ENCODE peak calls at places on chromosomes 12 and 14, in four cellular contexts. E is M059J, B is NCI-H446 treated with DMSO at 0.1 percent for 48 hours, M is RPMI7951. S is an unnamed sample.

GRCh38 chr14:59454131-59454530 is 11.0 kb downstream of the GPR135 start:
- DNase-seq in E (peak; percentile 95), B (no peak), M (peak; percentile 87), S (no peak)

GRCh38 chr12:122141911-122142725 is 31.9 kb downstream of the IL31 start:
- DNase-seq in E (no peak), B (no peak), M (no peak), S (no peak)

GRCh38 chr12:110746550-110746949 is 3.9 kb upstream of the PPP1CC start:
- DNase-seq in E (no peak), B (no peak), M (no peak), S (no peak)

GRCh38 chr14:36946872-36947271 is 225.5 kb downstream of the SLC25A21 start:
- DNase-seq in E (no peak), B (no peak), M (no peak), S (no peak)

GRCh38 chr14:89720741-89721315 is 233.7 kb downstream of the EFCAB11 start:
- DNase-seq in E (no peak), B (no peak), M (no peak), S (peak; percentile 35)

GRCh38 chr14:101689039-101689501 is 72.4 kb upstream of the PPP2R5C start:
- DNase-seq in E (no peak), B (no peak), M (no peak), S (no peak)

GRCh38 chr14:91866061-91866460 is 1.3 kb downstream of the TC2N start:
- DNase-seq in E (peak; percentile 20), B (no peak), M (peak; percentile 9), S (no peak)

GRCh38 chr14:57291692-57292647 is 23.2 kb downstream of the AP5M1 start:
- DNase-seq in E (no peak), B (no peak), M (no peak), S (no peak)

GRCh38 chr14:93231129-93231979 is 24.3 kb downstream of the UBR7 start:
- DNase-seq in E (peak; percentile 40), B (peak; percentile 51), M (peak; percentile 70), S (no peak)

GRCh38 chr12:49809369-49810158 is 18.6 kb downstream of the NCKAP5L start:
- DNase-seq in E (no peak), B (no peak), M (no peak), S (no peak)

GRCh38 chr12:95738024-95738611 is 52.4 kb downstream of the NTN4 start:
- DNase-seq in E (no peak), B (no peak), M (no peak), S (peak; percentile 71)

GRCh38 chr14:33475623-33476022 is 475.3 kb downstream of the EGLN3 start:
- DNase-seq in E (peak; percentile 88), B (no peak), M (peak; percentile 57), S (peak; percentile 47)

GRCh38 chr12:11563785-11564739 is 85.4 kb upstream of the ETV6 start:
- DNase-seq in E (no peak), B (no peak), M (no peak), S (no peak)

GRCh38 chr14:34051966-34052657 is 101.2 kb upstream of the EGLN3 start:
- DNase-seq in E (peak; percentile 88), B (no peak), M (peak; percentile 72), S (no peak)

GRCh38 chr14:95620659-95621059 is 65.6 kb upstream of the TCL1B start:
- DNase-seq in E (no peak), B (no peak), M (peak; percentile 41), S (no peak)

GRCh38 chr14:97603201-97603600 is 806.0 kb downstream of the VRK1 start:
- DNase-seq in E (no peak), B (no peak), M (no peak), S (no peak)

GRCh38 chr12:71605034-71605433 is 58.6 kb downstream of the ZFC3H1 start:
- DNase-seq in E (no peak), B (no peak), M (no peak), S (no peak)

GRCh38 chr12:47717443-47718193 is 7.7 kb downstream of the ENDOU start:
- DNase-seq in E (peak; percentile 58), B (peak; percentile 0), M (peak; percentile 71), S (peak; percentile 82)

GRCh38 chr12:115794659-115795081 is 482.8 kb downstream of the MED13L start:
- DNase-seq in E (no peak), B (no peak), M (no peak), S (no peak)

GRCh38 chr14:102026934-102027333 is 59.9 kb downstream of the HSP90AA1 start:
- DNase-seq in E (no peak), B (no peak), M (no peak), S (no peak)

GRCh38 chr12:124939428-124940142 is 25.1 kb upstream of the UBC start:
- DNase-seq in E (peak; percentile 93), B (no peak), M (peak; percentile 92), S (peak; percentile 86)